ENCODE peak calls at places on chromosomes 6 and 20, in four cellular contexts. One of them, this sample, is unnamed.

GRCh38 chr20:18048191-18048590 is 9.5 kb downstream of the OVOL2 start:
- DNase-seq in GM12878: no peak
- DNase-seq in K562: no peak
- DNase-seq in HepG2: no peak
- DNase-seq in this sample: no peak

GRCh38 chr20:50305636-50306477 is 115.2 kb downstream of the CEBPB start:
- DNase-seq in GM12878: no peak
- DNase-seq in K562: no peak
- DNase-seq in HepG2: peak
- DNase-seq in this sample: no peak

GRCh38 chr20:45969712-45970634 is 2.0 kb downstream of the ZNF335 start:
- DNase-seq in GM12878: no peak
- DNase-seq in K562: no peak
- DNase-seq in HepG2: peak
- DNase-seq in this sample: peak

GRCh38 chr20:8764289-8764962 is 304.5 kb upstream of the PLCB4 start:
- DNase-seq in GM12878: no peak
- DNase-seq in K562: no peak
- DNase-seq in HepG2: no peak
- DNase-seq in this sample: no peak

GRCh38 chr20:31833931-31834521 is 11.4 kb downstream of the FOXS1 start:
- DNase-seq in GM12878: no peak
- DNase-seq in K562: no peak
- DNase-seq in HepG2: no peak
- DNase-seq in this sample: no peak

GRCh38 chr6:12601881-12602280 is 114.7 kb upstream of the PHACTR1 start:
- DNase-seq in GM12878: no peak
- DNase-seq in K562: no peak
- DNase-seq in HepG2: no peak
- DNase-seq in this sample: no peak

GRCh38 chr20:11894072-11894471 is 23.6 kb upstream of the BTBD3 start:
- DNase-seq in GM12878: no peak
- DNase-seq in K562: no peak
- DNase-seq in HepG2: no peak
- DNase-seq in this sample: no peak

GRCh38 chr6:26270903-26271639 is 93.9 kb upstream of the BTN3A2 start:
- DNase-seq in GM12878: peak
- DNase-seq in K562: no peak
- DNase-seq in HepG2: no peak
- DNase-seq in this sample: no peak

GRCh38 chr6:15770347-15771143 is 107.7 kb upstream of the DTNBP1 start:
- DNase-seq in GM12878: peak
- DNase-seq in K562: no peak
- DNase-seq in HepG2: no peak
- DNase-seq in this sample: no peak

GRCh38 chr6:14965340-14966102 is 280.3 kb upstream of the JARID2 start:
- DNase-seq in GM12878: no peak
- DNase-seq in K562: no peak
- DNase-seq in HepG2: no peak
- DNase-seq in this sample: no peak

GRCh38 chr6:110944681-110945151 is 13.8 kb upstream of the GTF3C6 start:
- DNase-seq in GM12878: peak
- DNase-seq in K562: peak
- DNase-seq in HepG2: peak
- DNase-seq in this sample: no peak

GRCh38 chr6:139480356-139480833 is 105.9 kb upstream of the CITED2 start:
- DNase-seq in GM12878: no peak
- DNase-seq in K562: no peak
- DNase-seq in HepG2: peak
- DNase-seq in this sample: no peak

GRCh38 chr20:4329232-4329631 is 313.9 kb upstream of the RNF24 start:
- DNase-seq in GM12878: no peak
- DNase-seq in K562: no peak
- DNase-seq in HepG2: no peak
- DNase-seq in this sample: no peak

GRCh38 chr6:112781236-112781635 is 434.1 kb downstream of the RFPL4B start:
- DNase-seq in GM12878: no peak
- DNase-seq in K562: no peak
- DNase-seq in HepG2: peak
- DNase-seq in this sample: no peak

GRCh38 chr6:39375405-39375804 is 52.9 kb upstream of the KCNK16 start:
- DNase-seq in GM12878: no peak
- DNase-seq in K562: no peak
- DNase-seq in HepG2: no peak
- DNase-seq in this sample: no peak

GRCh38 chr6:113909224-113909856 is 52.2 kb downstream of the MARCKS start:
- DNase-seq in GM12878: peak
- DNase-seq in K562: peak
- DNase-seq in HepG2: peak
- DNase-seq in this sample: peak

GRCh38 chr6:106874481-106874880 is 100.0 kb downstream of the CD24 start:
- DNase-seq in GM12878: no peak
- DNase-seq in K562: no peak
- DNase-seq in HepG2: no peak
- DNase-seq in this sample: no peak

GRCh38 chr6:97177905-97178304 is 105.1 kb downstream of the MMS22L start:
- DNase-seq in GM12878: no peak
- DNase-seq in K562: no peak
- DNase-seq in HepG2: peak
- DNase-seq in this sample: no peak

GRCh38 chr6:5457983-5458683 is 196.8 kb downstream of the FARS2 start:
- DNase-seq in GM12878: no peak
- DNase-seq in K562: no peak
- DNase-seq in HepG2: no peak
- DNase-seq in this sample: no peak

GRCh38 chr20:14134004-14134403 is 138.7 kb downstream of the MACROD2 start:
- DNase-seq in GM12878: no peak
- DNase-seq in K562: no peak
- DNase-seq in HepG2: no peak
- DNase-seq in this sample: no peak

GRCh38 chr6:80214436-80215022 is 108.1 kb downstream of the BCKDHB start:
- DNase-seq in GM12878: no peak
- DNase-seq in K562: peak
- DNase-seq in HepG2: peak
- DNase-seq in this sample: peak

GRCh38 chr20:37522258-37523011 is 1.4 kb downstream of the NNAT start:
- DNase-seq in GM12878: no peak
- DNase-seq in K562: no peak
- DNase-seq in HepG2: no peak
- DNase-seq in this sample: no peak

GRCh38 chr6:38262041-38262440 is 377.7 kb downstream of the BTBD9 start:
- DNase-seq in GM12878: no peak
- DNase-seq in K562: no peak
- DNase-seq in HepG2: peak
- DNase-seq in this sample: peak

GRCh38 chr20:59412251-59412650 is 111.8 kb downstream of the EDN3 start:
- DNase-seq in GM12878: no peak
- DNase-seq in K562: no peak
- DNase-seq in HepG2: no peak
- DNase-seq in this sample: no peak

GRCh38 chr6:5761370-5761769 is 245.4 kb downstream of the NRN1 start:
- DNase-seq in GM12878: no peak
- DNase-seq in K562: no peak
- DNase-seq in HepG2: no peak
- DNase-seq in this sample: no peak

GRCh38 chr20:44993343-44993742 is 27.0 kb downstream of the STK4 start:
- DNase-seq in GM12878: no peak
- DNase-seq in K562: no peak
- DNase-seq in HepG2: no peak
- DNase-seq in this sample: no peak

GRCh38 chr20:37968726-37969401 is 64.4 kb downstream of the TTI1 start:
- DNase-seq in GM12878: no peak
- DNase-seq in K562: no peak
- DNase-seq in HepG2: no peak
- DNase-seq in this sample: no peak

GRCh38 chr6:84568971-84569370 is 195.4 kb downstream of the TBX18 start:
- DNase-seq in GM12878: no peak
- DNase-seq in K562: no peak
- DNase-seq in HepG2: no peak
- DNase-seq in this sample: no peak

GRCh38 chr6:23002044-23002619 is 432.8 kb downstream of the HDGFL1 start:
- DNase-seq in GM12878: no peak
- DNase-seq in K562: no peak
- DNase-seq in HepG2: no peak
- DNase-seq in this sample: no peak

GRCh38 chr20:44651507-44652373 is at the start of gene ADA:
- DNase-seq in GM12878: no peak
- DNase-seq in K562: peak
- DNase-seq in HepG2: peak
- DNase-seq in this sample: peak

GRCh38 chr20:35558981-35559693 is 17.3 kb downstream of the ERGIC3 start:
- DNase-seq in GM12878: no peak
- DNase-seq in K562: no peak
- DNase-seq in HepG2: no peak
- DNase-seq in this sample: no peak

GRCh38 chr6:109102762-109103161 is 7.5 kb downstream of the CEP57L1 start:
- DNase-seq in GM12878: no peak
- DNase-seq in K562: peak
- DNase-seq in HepG2: no peak
- DNase-seq in this sample: no peak

GRCh38 chr6:148074291-148074690 is 268.3 kb upstream of the SASH1 start:
- DNase-seq in GM12878: no peak
- DNase-seq in K562: no peak
- DNase-seq in HepG2: no peak
- DNase-seq in this sample: no peak

GRCh38 chr6:31958412-31958740 is 395 bp downstream of the NELFE start:
- DNase-seq in GM12878: no peak
- DNase-seq in K562: peak
- DNase-seq in HepG2: no peak
- DNase-seq in this sample: no peak

GRCh38 chr6:130314271-130314670 is 51.5 kb upstream of the TMEM200A start:
- DNase-seq in GM12878: no peak
- DNase-seq in K562: no peak
- DNase-seq in HepG2: no peak
- DNase-seq in this sample: no peak

GRCh38 chr20:24914388-24915241 is 34.5 kb upstream of the CST7 start:
- DNase-seq in GM12878: no peak
- DNase-seq in K562: no peak
- DNase-seq in HepG2: no peak
- DNase-seq in this sample: no peak

GRCh38 chr6:139605350-139605749 is 230.9 kb upstream of the CITED2 start:
- DNase-seq in GM12878: no peak
- DNase-seq in K562: no peak
- DNase-seq in HepG2: no peak
- DNase-seq in this sample: no peak

GRCh38 chr20:47535088-47535487 is 33.4 kb downstream of the NCOA3 start:
- DNase-seq in GM12878: no peak
- DNase-seq in K562: no peak
- DNase-seq in HepG2: peak
- DNase-seq in this sample: peak

GRCh38 chr6:107401573-107401972 is 57.8 kb downstream of the PDSS2 start:
- DNase-seq in GM12878: no peak
- DNase-seq in K562: no peak
- DNase-seq in HepG2: no peak
- DNase-seq in this sample: no peak

GRCh38 chr20:41447026-41447425 is 80.4 kb upstream of the EMILIN3 start:
- DNase-seq in GM12878: no peak
- DNase-seq in K562: no peak
- DNase-seq in HepG2: no peak
- DNase-seq in this sample: no peak

GRCh38 chr20:41440882-41441281 is 74.3 kb upstream of the EMILIN3 start:
- DNase-seq in GM12878: no peak
- DNase-seq in K562: no peak
- DNase-seq in HepG2: no peak
- DNase-seq in this sample: no peak

GRCh38 chr20:41444821-41445220 is 78.2 kb upstream of the EMILIN3 start:
- DNase-seq in GM12878: no peak
- DNase-seq in K562: no peak
- DNase-seq in HepG2: no peak
- DNase-seq in this sample: no peak

GRCh38 chr20:41443667-41444066 is 77.0 kb upstream of the EMILIN3 start:
- DNase-seq in GM12878: no peak
- DNase-seq in K562: no peak
- DNase-seq in HepG2: no peak
- DNase-seq in this sample: no peak

DNA sequence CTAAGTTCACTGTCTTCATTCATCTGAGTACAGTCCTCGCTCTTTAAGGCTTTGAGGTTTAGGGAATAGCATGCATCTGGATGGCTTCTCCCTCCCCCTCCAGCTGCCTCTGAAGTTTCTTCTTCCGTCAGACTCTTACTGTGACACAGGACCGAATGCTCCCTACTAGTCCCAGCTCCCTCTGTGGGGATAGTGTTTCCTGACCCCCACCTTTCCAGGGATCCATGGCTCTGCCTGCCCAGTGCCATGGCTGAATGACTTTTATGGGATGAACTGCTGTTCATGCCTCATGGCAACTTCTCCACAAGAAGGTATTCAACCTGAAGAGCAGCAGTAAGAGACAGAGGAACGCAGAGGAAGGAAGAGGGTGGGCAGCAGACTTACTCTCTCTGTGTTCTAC is 79.9 kb upstream of the EMILIN3 start:
- DNase-seq in GM12878: no peak
- DNase-seq in K562: no peak
- DNase-seq in HepG2: no peak
- DNase-seq in this sample: no peak
- TF ChIP-seq FOXK2 in GM12878: no peak
- TF ChIP-seq FOXK2 in K562: no peak
- TF ChIP-seq FOXK2 in HepG2: no peak
- TF ChIP-seq FOXK2 in this sample: no peak

GRCh38 chr6:136608991-136609390 is 58.8 kb upstream of the MAP7 start:
- DNase-seq in GM12878: no peak
- DNase-seq in K562: no peak
- DNase-seq in HepG2: no peak
- DNase-seq in this sample: no peak
- TF ChIP-seq SP1 in GM12878: no peak
- TF ChIP-seq SP1 in K562: no peak
- TF ChIP-seq SP1 in HepG2: no peak
- TF ChIP-seq SP1 in this sample: no peak

GRCh38 chr6:2028457-2029038 is 216.9 kb downstream of the GMDS start:
- DNase-seq in GM12878: peak
- DNase-seq in K562: no peak
- DNase-seq in HepG2: no peak
- DNase-seq in this sample: no peak
- TF ChIP-seq BHLHE40 in GM12878: no peak
- TF ChIP-seq BHLHE40 in K562: no peak
- TF ChIP-seq BHLHE40 in HepG2: no peak
- TF ChIP-seq BHLHE40 in this sample: no peak

DNA sequence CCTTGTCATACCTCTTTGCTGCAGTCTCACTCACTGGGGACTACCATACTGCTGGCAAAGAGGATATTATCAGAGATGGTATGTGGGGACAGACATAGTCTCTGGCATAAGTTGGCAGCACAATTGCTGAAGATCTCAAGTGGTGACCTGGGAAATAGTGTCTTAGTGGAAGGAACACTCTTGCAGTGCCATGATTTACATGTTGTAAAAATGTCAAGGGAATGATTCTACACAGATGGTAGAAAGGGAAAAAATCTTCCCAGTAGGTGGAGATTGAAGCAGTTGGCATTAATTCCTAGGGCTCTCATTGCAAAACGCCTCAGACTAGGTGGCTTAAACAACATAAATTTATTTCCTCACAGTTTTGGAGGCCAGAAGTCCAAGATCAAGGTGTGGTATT is 662.2 kb downstream of the DHX35 start:
- DNase-seq in GM12878: no peak
- DNase-seq in K562: no peak
- DNase-seq in HepG2: no peak
- DNase-seq in this sample: no peak
- TF ChIP-seq FOXK2 in GM12878: no peak
- TF ChIP-seq FOXK2 in K562: no peak
- TF ChIP-seq FOXK2 in HepG2: no peak
- TF ChIP-seq FOXK2 in this sample: no peak

This sample was measured in HEK293T.